ENCODE peak calls at places on chromosome 22, in nine cellular contexts. M is lower leg skin, J is mammary epithelial cell, Y is right lobe of liver, W is astrocyte of the cerebellum, G is cardiac fibroblast, P is colonic mucosa, F is fibroblast of villous mesenchyme, X is endodermal cell. U is an unnamed sample.

GRCh38 chr22:19955241-19956128 is 13.9 kb upstream of the TXNRD2 start:
- DNase-seq in M (no peak), Y (no peak), W (no peak), P (no peak), X (peak), F (no peak), G (no peak), J (no peak), U (no peak)

GRCh38 chr22:28938286-28938833 is 55.0 kb downstream of the ZNRF3 start:
- DNase-seq in W (no peak), J (no peak), M (no peak), Y (no peak), F (no peak), P (no peak), X (no peak), G (no peak), U (no peak)

GRCh38 chr22:25006354-25006753 is 53.8 kb downstream of the KIAA1671 start:
- DNase-seq in X (no peak), G (no peak), P (no peak), J (no peak), W (no peak), Y (no peak), M (no peak), F (no peak), U (no peak)

GRCh38 chr22:30297276-30298004 is 8.1 kb upstream of the CASTOR1 start:
- DNase-seq in G (no peak), P (no peak), F (no peak), X (no peak), Y (no peak), J (no peak), W (no peak), M (no peak), U (no peak)

GRCh38 chr22:39389420-39389819 is 10.2 kb upstream of the TAB1 start:
- DNase-seq in M (no peak), X (no peak), P (no peak), W (no peak), F (no peak), G (no peak), J (no peak), Y (no peak), U (no peak)

GRCh38 chr22:50531546-50532352 is 1.9 kb upstream of the TYMP start:
- DNase-seq in P (peak), J (no peak), G (peak), M (peak), F (peak), X (peak), W (no peak), Y (peak), U (peak)

GRCh38 chr22:39577900-39578299 is 7.3 kb downstream of the CACNA1I start:
- DNase-seq in Y (no peak), P (no peak), M (no peak), W (no peak), G (no peak), J (no peak), F (no peak), X (no peak), U (no peak)

GRCh38 chr22:19774628-19775027 is 14.1 kb downstream of the TBX1 start:
- DNase-seq in J (no peak), Y (no peak), P (no peak), F (no peak), W (no peak), X (no peak), G (no peak), M (no peak), U (no peak)

GRCh38 chr22:50255607-50256006 is 4.5 kb upstream of the HDAC10 start:
- DNase-seq in G (no peak), Y (no peak), W (no peak), F (no peak), X (no peak), J (no peak), P (no peak), M (no peak), U (no peak)

GRCh38 chr22:37843746-37844089 is 416 bp downstream of the ANKRD54 start:
- DNase-seq in G (no peak), Y (peak), X (no peak), M (no peak), W (no peak), J (no peak), P (peak), F (no peak), U (peak)

GRCh38 chr22:37604875-37605274 is 3.8 kb upstream of the GGA1 start:
- DNase-seq in P (peak), M (no peak), X (no peak), W (no peak), G (no peak), Y (no peak), J (no peak), F (no peak), U (no peak)

GRCh38 chr22:30733081-30733680 is 38.5 kb downstream of the OSBP2 start:
- DNase-seq in F (no peak), M (no peak), X (no peak), Y (no peak), G (peak), P (no peak), J (no peak), W (peak), U (peak)

GRCh38 chr22:24761888-24762675 is 12.4 kb downstream of the PIWIL3 start:
- DNase-seq in W (no peak), X (no peak), F (no peak), M (no peak), P (no peak), G (peak), Y (no peak), J (no peak), U (no peak)

GRCh38 chr22:28207281-28208030 is 288.4 kb upstream of the PITPNB start:
- DNase-seq in G (peak), F (peak), X (no peak), J (no peak), W (no peak), Y (no peak), P (no peak), M (no peak), U (peak)

GRCh38 chr22:39825661-39826102 is 67.9 kb downstream of the ENTHD1 start:
- DNase-seq in P (no peak), W (no peak), J (no peak), M (no peak), X (no peak), F (no peak), G (no peak), Y (no peak), U (no peak)

GRCh38 chr22:36725366-36726006 is 21.9 kb upstream of the CACNG2 start:
- DNase-seq in J (no peak), F (no peak), W (no peak), P (no peak), G (no peak), M (no peak), Y (peak), X (peak), U (no peak)

GRCh38 chr22:29734429-29734828 is 14.6 kb downstream of the CABP7 start:
- DNase-seq in P (no peak), F (no peak), X (no peak), M (no peak), J (no peak), W (no peak), Y (no peak), G (no peak), U (no peak)

GRCh38 chr22:40894417-40894816 is 32.5 kb upstream of the DNAJB7 start:
- DNase-seq in J (no peak), W (no peak), G (no peak), X (no peak), Y (no peak), M (no peak), F (no peak), P (no peak), U (no peak)

GRCh38 chr22:36252754-36253522 is at the start of gene APOL1:
- DNase-seq in M (no peak), Y (peak), X (no peak), W (no peak), G (peak), F (peak), J (no peak), P (peak), U (peak)

GRCh38 chr22:41344189-41344788 is 37.5 kb upstream of the TEF start:
- DNase-seq in M (no peak), G (no peak), W (no peak), X (no peak), P (no peak), F (no peak), J (no peak), Y (peak), U (no peak)

GRCh38 chr22:44919691-44920090 is 90.1 kb downstream of the PHF21B start:
- DNase-seq in F (no peak), P (no peak), Y (peak), G (no peak), W (no peak), X (peak), J (no peak), M (no peak), U (no peak)

GRCh38 chr22:44917372-44918165 is 92.2 kb downstream of the PHF21B start:
- DNase-seq in J (no peak), F (no peak), M (no peak), W (no peak), P (no peak), X (peak), G (no peak), Y (peak), U (no peak)

GRCh38 chr22:44918166-44918924 is 91.5 kb downstream of the PHF21B start:
- DNase-seq in Y (peak), M (no peak), P (no peak), W (no peak), X (peak), F (no peak), J (no peak), G (no peak), U (no peak)

GRCh38 chr22:44920183-44920582 is 89.6 kb downstream of the PHF21B start:
- DNase-seq in F (no peak), W (no peak), M (no peak), G (no peak), Y (peak), P (no peak), X (peak), J (no peak), U (no peak)

DNA sequence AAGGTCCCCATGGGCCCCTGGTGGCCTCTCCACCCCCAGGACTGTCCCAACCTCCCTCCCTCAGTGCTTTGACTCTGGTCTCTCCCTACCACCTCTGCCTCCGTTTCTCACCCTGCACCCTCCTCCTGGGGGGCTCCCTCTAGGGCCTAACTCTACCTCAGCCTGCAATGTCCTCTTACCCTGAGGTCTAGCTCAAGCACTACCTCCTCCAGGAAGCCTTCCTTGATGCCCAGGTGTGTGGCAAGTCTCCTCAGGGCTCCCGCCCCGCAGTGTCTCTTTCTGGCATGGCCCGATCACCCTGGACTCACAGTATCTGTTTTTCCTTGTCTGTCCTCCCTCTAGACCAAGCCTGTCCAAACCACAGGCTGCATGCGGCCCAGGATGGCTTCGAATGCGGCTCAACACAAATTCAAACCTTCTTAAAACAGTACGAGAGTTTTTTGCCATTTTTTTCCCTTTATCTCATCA is 90.8 kb downstream of the PHF21B start:
- DNase-seq in P (no peak), J (no peak), M (no peak), X (no peak), Y (peak), W (no peak), F (no peak), G (no peak), U (no peak)
- H3K4me3 ChIP-seq in P (no peak), J (no peak), M (no peak), X (no peak), Y (no peak), W (no peak), F (no peak), G (no peak), U (no peak)

GRCh38 chr22:47605886-47606285 is 843.4 kb downstream of the TBC1D22A start:
- DNase-seq in G (no peak), P (no peak), J (no peak), F (no peak), M (no peak), W (no peak), Y (peak), X (no peak), U (no peak)
- H3K4me3 ChIP-seq in G (no peak), P (no peak), J (no peak), F (no peak), M (no peak), W (no peak), Y (no peak), X (no peak), U (no peak)

DNA sequence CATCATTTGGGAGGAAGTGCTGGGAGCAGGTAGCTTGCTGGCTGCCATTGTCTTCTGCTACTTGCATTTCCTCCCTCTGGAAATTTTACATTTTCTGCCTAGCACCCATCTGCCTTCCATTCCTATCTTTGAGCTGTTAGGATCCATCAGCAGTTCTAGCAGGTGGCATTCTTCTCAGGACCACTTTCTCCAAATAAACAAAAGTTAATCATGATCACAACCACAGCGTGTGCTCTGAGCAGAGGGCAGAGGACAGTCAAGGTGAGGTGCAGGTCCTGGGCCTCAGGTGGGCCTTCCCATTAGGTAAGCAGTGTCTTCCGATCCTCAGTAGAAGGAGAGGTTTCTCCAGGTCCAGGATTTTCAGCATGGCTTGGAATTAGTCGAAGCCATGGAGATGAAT is 170.6 kb downstream of the TBC1D22A start:
- DNase-seq in G (no peak), X (no peak), J (no peak), F (no peak), M (no peak), W (no peak), Y (no peak), P (no peak), U (no peak)
- H3K4me3 ChIP-seq in G (no peak), X (no peak), J (no peak), F (no peak), M (no peak), W (no peak), Y (no peak), P (no peak), U (no peak)

GRCh38 chr22:42645938-42646568 is 3.1 kb downstream of the CYB5R3 start:
- DNase-seq in Y (peak), F (no peak), W (no peak), P (peak), G (no peak), X (peak), M (no peak), J (no peak), U (no peak)
- H3K4me3 ChIP-seq in Y (peak), F (no peak), W (no peak), P (no peak), G (no peak), X (no peak), M (no peak), J (peak), U (peak)